ENCODE peak calls at places on chromosome 19, in five cellular contexts. One of them, this sample, is unnamed.

GRCh38 chr19:55670280-55671053 is 4.6 kb upstream of the EPN1 start:
- DNase-seq in endothelial cell: peak
- DNase-seq in colonic mucosa: no peak
- DNase-seq in activated CD4-positive, CD25-positive, alpha-beta regulatory T cell treated with anti-CD3 and anti-CD28 coated beads, Interleukin-2, amount 50 U/mL, for 16 hours: no peak
- DNase-seq in activated naive CD4-positive, alpha-beta T cell: no peak
- DNase-seq in this sample: no peak

GRCh38 chr19:32651729-32652140 is 23.2 kb downstream of the ANKRD27 start:
- DNase-seq in endothelial cell: no peak
- DNase-seq in colonic mucosa: peak
- DNase-seq in activated naive CD4-positive, alpha-beta T cell: no peak
- DNase-seq in activated CD4-positive, CD25-positive, alpha-beta regulatory T cell treated with anti-CD3 and anti-CD28 coated beads, Interleukin-2, amount 50 U/mL, for 16 hours: no peak
- DNase-seq in this sample: no peak

GRCh38 chr19:58154679-58155648 is 4.4 kb upstream of the ZNF329 start:
- DNase-seq in activated naive CD4-positive, alpha-beta T cell: peak
- DNase-seq in endothelial cell: peak
- DNase-seq in activated CD4-positive, CD25-positive, alpha-beta regulatory T cell treated with anti-CD3 and anti-CD28 coated beads, Interleukin-2, amount 50 U/mL, for 16 hours: peak
- DNase-seq in colonic mucosa: peak
- DNase-seq in this sample: peak

GRCh38 chr19:46813570-46814358 is 25.4 kb upstream of the SLC1A5 start:
- DNase-seq in endothelial cell: no peak
- DNase-seq in activated naive CD4-positive, alpha-beta T cell: no peak
- DNase-seq in colonic mucosa: peak
- DNase-seq in activated CD4-positive, CD25-positive, alpha-beta regulatory T cell treated with anti-CD3 and anti-CD28 coated beads, Interleukin-2, amount 50 U/mL, for 16 hours: no peak
- DNase-seq in this sample: no peak

GRCh38 chr19:29381353-29382203 is 144.2 kb upstream of the VSTM2B start:
- DNase-seq in activated CD4-positive, CD25-positive, alpha-beta regulatory T cell treated with anti-CD3 and anti-CD28 coated beads, Interleukin-2, amount 50 U/mL, for 16 hours: no peak
- DNase-seq in endothelial cell: no peak
- DNase-seq in colonic mucosa: peak
- DNase-seq in activated naive CD4-positive, alpha-beta T cell: no peak
- DNase-seq in this sample: no peak

GRCh38 chr19:30718728-30719127 is 346.5 kb downstream of the ZNF536 start:
- DNase-seq in activated naive CD4-positive, alpha-beta T cell: no peak
- DNase-seq in endothelial cell: no peak
- DNase-seq in colonic mucosa: no peak
- DNase-seq in activated CD4-positive, CD25-positive, alpha-beta regulatory T cell treated with anti-CD3 and anti-CD28 coated beads, Interleukin-2, amount 50 U/mL, for 16 hours: no peak
- DNase-seq in this sample: no peak

GRCh38 chr19:35509861-35510625 is 3.4 kb downstream of the DMKN start:
- DNase-seq in endothelial cell: peak
- DNase-seq in colonic mucosa: peak
- DNase-seq in activated naive CD4-positive, alpha-beta T cell: peak
- DNase-seq in activated CD4-positive, CD25-positive, alpha-beta regulatory T cell treated with anti-CD3 and anti-CD28 coated beads, Interleukin-2, amount 50 U/mL, for 16 hours: peak
- DNase-seq in this sample: peak

GRCh38 chr19:17671906-17672305 is 16.2 kb downstream of the UNC13A start:
- DNase-seq in endothelial cell: peak
- DNase-seq in colonic mucosa: no peak
- DNase-seq in activated CD4-positive, CD25-positive, alpha-beta regulatory T cell treated with anti-CD3 and anti-CD28 coated beads, Interleukin-2, amount 50 U/mL, for 16 hours: no peak
- DNase-seq in activated naive CD4-positive, alpha-beta T cell: no peak
- DNase-seq in this sample: no peak

GRCh38 chr19:42540071-42540553 is 11.8 kb upstream of the CEACAM1 start:
- DNase-seq in colonic mucosa: no peak
- DNase-seq in activated CD4-positive, CD25-positive, alpha-beta regulatory T cell treated with anti-CD3 and anti-CD28 coated beads, Interleukin-2, amount 50 U/mL, for 16 hours: no peak
- DNase-seq in activated naive CD4-positive, alpha-beta T cell: no peak
- DNase-seq in endothelial cell: no peak
- DNase-seq in this sample: no peak

GRCh38 chr19:488505-489417 is 7.5 kb upstream of the MADCAM1 start:
- DNase-seq in endothelial cell: peak
- DNase-seq in colonic mucosa: peak
- DNase-seq in activated naive CD4-positive, alpha-beta T cell: peak
- DNase-seq in activated CD4-positive, CD25-positive, alpha-beta regulatory T cell treated with anti-CD3 and anti-CD28 coated beads, Interleukin-2, amount 50 U/mL, for 16 hours: peak
- DNase-seq in this sample: no peak